ENCODE peak calls at places on chromosome 4, in six cellular contexts. One of them, this sample, is unnamed.

GRCh38 chr4:38489924-38490639 is 173.9 kb upstream of the KLF3 start:
- DNase-seq in tibial nerve: no peak
- DNase-seq in NB4: no peak
- DNase-seq in endothelial cell of umbilical vein: no peak
- DNase-seq in A549: no peak
- DNase-seq in GM12891: no peak
- DNase-seq in this sample: no peak

GRCh38 chr4:75698162-75698962 is 25.2 kb upstream of the G3BP2 start:
- DNase-seq in tibial nerve: no peak
- DNase-seq in NB4: peak
- DNase-seq in endothelial cell of umbilical vein: no peak
- DNase-seq in A549: no peak
- DNase-seq in GM12891: no peak
- DNase-seq in this sample: no peak

GRCh38 chr4:158809611-158810486 is 41.0 kb downstream of the FNIP2 start:
- DNase-seq in tibial nerve: no peak
- DNase-seq in NB4: peak
- DNase-seq in endothelial cell of umbilical vein: peak
- DNase-seq in A549: no peak
- DNase-seq in GM12891: no peak
- DNase-seq in this sample: peak

GRCh38 chr4:108013332-108013731 is 23.6 kb downstream of the HADH start:
- DNase-seq in tibial nerve: no peak
- DNase-seq in NB4: no peak
- DNase-seq in endothelial cell of umbilical vein: no peak
- DNase-seq in A549: no peak
- DNase-seq in GM12891: no peak
- DNase-seq in this sample: peak

GRCh38 chr4:41305486-41305885 is 48.8 kb downstream of the UCHL1 start:
- DNase-seq in tibial nerve: no peak
- DNase-seq in NB4: no peak
- DNase-seq in endothelial cell of umbilical vein: no peak
- DNase-seq in A549: no peak
- DNase-seq in GM12891: no peak
- DNase-seq in this sample: no peak

GRCh38 chr4:175330236-175330635 is 412.1 kb downstream of the ADAM29 start:
- DNase-seq in tibial nerve: no peak
- DNase-seq in NB4: no peak
- DNase-seq in endothelial cell of umbilical vein: no peak
- DNase-seq in A549: no peak
- DNase-seq in GM12891: no peak
- DNase-seq in this sample: no peak

GRCh38 chr4:95415346-95415771 is 133.4 kb downstream of the UNC5C start:
- DNase-seq in tibial nerve: no peak
- DNase-seq in NB4: no peak
- DNase-seq in endothelial cell of umbilical vein: no peak
- DNase-seq in A549: no peak
- DNase-seq in GM12891: no peak
- DNase-seq in this sample: no peak

GRCh38 chr4:128862608-128863313 is 53.3 kb downstream of the JADE1 start:
- DNase-seq in tibial nerve: no peak
- DNase-seq in NB4: no peak
- DNase-seq in endothelial cell of umbilical vein: peak
- DNase-seq in A549: no peak
- DNase-seq in GM12891: no peak
- DNase-seq in this sample: peak

GRCh38 chr4:3292571-3293409 is at the start of gene RGS12:
- DNase-seq in tibial nerve: peak
- DNase-seq in NB4: peak
- DNase-seq in endothelial cell of umbilical vein: peak
- DNase-seq in A549: peak
- DNase-seq in GM12891: peak
- DNase-seq in this sample: peak

GRCh38 chr4:8922481-8922880 is 50.8 kb upstream of the HMX1 start:
- DNase-seq in tibial nerve: no peak
- DNase-seq in NB4: no peak
- DNase-seq in endothelial cell of umbilical vein: no peak
- DNase-seq in A549: no peak
- DNase-seq in GM12891: no peak
- DNase-seq in this sample: no peak

GRCh38 chr4:145083891-145084640 is 13.9 kb downstream of the ANAPC10 start:
- DNase-seq in tibial nerve: no peak
- DNase-seq in NB4: no peak
- DNase-seq in endothelial cell of umbilical vein: no peak
- DNase-seq in A549: no peak
- DNase-seq in GM12891: no peak
- DNase-seq in this sample: peak

GRCh38 chr4:41887821-41888699 is 47.2 kb upstream of the TMEM33 start:
- DNase-seq in tibial nerve: no peak
- DNase-seq in NB4: peak
- DNase-seq in endothelial cell of umbilical vein: peak
- DNase-seq in A549: no peak
- DNase-seq in GM12891: no peak
- DNase-seq in this sample: peak

GRCh38 chr4:138891610-138892009 is 124.0 kb upstream of the NOCT start:
- DNase-seq in tibial nerve: no peak
- DNase-seq in NB4: no peak
- DNase-seq in endothelial cell of umbilical vein: peak
- DNase-seq in A549: no peak
- DNase-seq in GM12891: no peak
- DNase-seq in this sample: no peak

GRCh38 chr4:79964715-79965345 is 108.2 kb downstream of the ANTXR2 start:
- DNase-seq in tibial nerve: no peak
- DNase-seq in NB4: no peak
- DNase-seq in endothelial cell of umbilical vein: no peak
- DNase-seq in A549: no peak
- DNase-seq in GM12891: no peak
- DNase-seq in this sample: no peak

GRCh38 chr4:175891863-175892262 is 79.8 kb upstream of the GPM6A start:
- DNase-seq in tibial nerve: no peak
- DNase-seq in NB4: peak
- DNase-seq in endothelial cell of umbilical vein: no peak
- DNase-seq in A549: no peak
- DNase-seq in GM12891: peak
- DNase-seq in this sample: peak

GRCh38 chr4:160831165-160831922 is 1332.5 kb downstream of the FSTL5 start:
- DNase-seq in tibial nerve: no peak
- DNase-seq in NB4: no peak
- DNase-seq in endothelial cell of umbilical vein: no peak
- DNase-seq in A549: no peak
- DNase-seq in GM12891: no peak
- DNase-seq in this sample: no peak

GRCh38 chr4:26762650-26763049 is 98.0 kb upstream of the STIM2 start:
- DNase-seq in tibial nerve: no peak
- DNase-seq in NB4: no peak
- DNase-seq in endothelial cell of umbilical vein: peak
- DNase-seq in A549: no peak
- DNase-seq in GM12891: no peak
- DNase-seq in this sample: no peak

GRCh38 chr4:38470708-38471262 is 193.2 kb upstream of the KLF3 start:
- DNase-seq in tibial nerve: no peak
- DNase-seq in NB4: peak
- DNase-seq in endothelial cell of umbilical vein: no peak
- DNase-seq in A549: no peak
- DNase-seq in GM12891: no peak
- DNase-seq in this sample: no peak

GRCh38 chr4:167111622-167112021 is 122.7 kb downstream of the SPOCK3 start:
- DNase-seq in tibial nerve: no peak
- DNase-seq in NB4: no peak
- DNase-seq in endothelial cell of umbilical vein: no peak
- DNase-seq in A549: no peak
- DNase-seq in GM12891: no peak
- DNase-seq in this sample: no peak

GRCh38 chr4:128229458-128229805 is 58.2 kb downstream of the PGRMC2 start:
- DNase-seq in tibial nerve: no peak
- DNase-seq in NB4: no peak
- DNase-seq in endothelial cell of umbilical vein: no peak
- DNase-seq in A549: no peak
- DNase-seq in GM12891: no peak
- DNase-seq in this sample: no peak

GRCh38 chr4:26787461-26788340 is 72.9 kb upstream of the STIM2 start:
- DNase-seq in tibial nerve: no peak
- DNase-seq in NB4: peak
- DNase-seq in endothelial cell of umbilical vein: peak
- DNase-seq in A549: peak
- DNase-seq in GM12891: no peak
- DNase-seq in this sample: peak

GRCh38 chr4:40579983-40580382 is 49.7 kb downstream of the RBM47 start:
- DNase-seq in tibial nerve: no peak
- DNase-seq in NB4: no peak
- DNase-seq in endothelial cell of umbilical vein: no peak
- DNase-seq in A549: no peak
- DNase-seq in GM12891: no peak
- DNase-seq in this sample: no peak

GRCh38 chr4:140308366-140309123 is 64.9 kb upstream of the SCOC start:
- DNase-seq in tibial nerve: no peak
- DNase-seq in NB4: no peak
- DNase-seq in endothelial cell of umbilical vein: no peak
- DNase-seq in A549: no peak
- DNase-seq in GM12891: no peak
- DNase-seq in this sample: no peak

GRCh38 chr4:19429684-19430083 is 822.0 kb upstream of the SLIT2 start:
- DNase-seq in tibial nerve: no peak
- DNase-seq in NB4: no peak
- DNase-seq in endothelial cell of umbilical vein: no peak
- DNase-seq in A549: no peak
- DNase-seq in GM12891: no peak
- DNase-seq in this sample: no peak

GRCh38 chr4:182465979-182466378 is 222.8 kb downstream of the TENM3 start:
- DNase-seq in tibial nerve: no peak
- DNase-seq in NB4: no peak
- DNase-seq in endothelial cell of umbilical vein: no peak
- DNase-seq in A549: no peak
- DNase-seq in GM12891: no peak
- DNase-seq in this sample: no peak

GRCh38 chr4:184384056-184384809 is 90.1 kb downstream of the IRF2 start:
- DNase-seq in tibial nerve: no peak
- DNase-seq in NB4: peak
- DNase-seq in endothelial cell of umbilical vein: peak
- DNase-seq in A549: no peak
- DNase-seq in GM12891: no peak
- DNase-seq in this sample: no peak
- TF ChIP-seq POLR2A in tibial nerve: no peak
- TF ChIP-seq POLR2A in NB4: no peak
- TF ChIP-seq POLR2A in endothelial cell of umbilical vein: no peak
- TF ChIP-seq POLR2A in A549: no peak
- TF ChIP-seq POLR2A in GM12891: no peak
- TF ChIP-seq POLR2A in this sample: no peak

GRCh38 chr4:56466910-56467283 is 520 bp upstream of the SRP72 start:
- DNase-seq in tibial nerve: no peak
- DNase-seq in NB4: peak
- DNase-seq in endothelial cell of umbilical vein: no peak
- DNase-seq in A549: no peak
- DNase-seq in GM12891: no peak
- DNase-seq in this sample: no peak
- TF ChIP-seq POLR2A in tibial nerve: no peak
- TF ChIP-seq POLR2A in NB4: no peak
- TF ChIP-seq POLR2A in endothelial cell of umbilical vein: no peak
- TF ChIP-seq POLR2A in A549: no peak
- TF ChIP-seq POLR2A in GM12891: no peak
- TF ChIP-seq POLR2A in this sample: no peak

GRCh38 chr4:61882381-61882780 is 682.3 kb downstream of the ADGRL3 start:
- DNase-seq in tibial nerve: no peak
- DNase-seq in NB4: no peak
- DNase-seq in endothelial cell of umbilical vein: no peak
- DNase-seq in A549: no peak
- DNase-seq in GM12891: no peak
- DNase-seq in this sample: no peak
- TF ChIP-seq POLR2A in tibial nerve: no peak
- TF ChIP-seq POLR2A in NB4: no peak
- TF ChIP-seq POLR2A in endothelial cell of umbilical vein: no peak
- TF ChIP-seq POLR2A in A549: no peak
- TF ChIP-seq POLR2A in GM12891: no peak
- TF ChIP-seq POLR2A in this sample: no peak

DNA sequence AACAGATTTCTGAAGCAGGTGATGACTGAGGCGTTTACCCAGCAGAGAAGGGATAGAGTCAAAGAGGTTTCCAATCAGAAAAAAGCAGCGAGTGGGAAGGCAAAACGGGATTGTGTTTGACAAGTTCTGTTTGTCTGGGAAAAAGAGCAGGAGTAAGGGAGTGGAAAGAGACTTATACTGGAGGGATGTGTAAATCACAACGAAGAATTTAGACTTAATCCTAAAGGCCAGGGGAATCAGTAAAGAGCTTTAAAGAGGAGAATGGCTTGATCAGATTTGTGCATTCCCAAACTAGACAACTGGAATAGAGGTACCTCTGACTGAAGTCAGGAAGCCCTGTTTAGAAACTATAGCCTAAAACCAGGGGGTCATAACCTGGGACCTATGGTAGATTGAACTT is 31.5 kb upstream of the LRBA start:
- DNase-seq in tibial nerve: no peak
- DNase-seq in NB4: no peak
- DNase-seq in endothelial cell of umbilical vein: no peak
- DNase-seq in A549: no peak
- DNase-seq in GM12891: no peak
- DNase-seq in this sample: no peak
- TF ChIP-seq POLR2A in tibial nerve: no peak
- TF ChIP-seq POLR2A in NB4: no peak
- TF ChIP-seq POLR2A in endothelial cell of umbilical vein: no peak
- TF ChIP-seq POLR2A in A549: no peak
- TF ChIP-seq POLR2A in GM12891: no peak
- TF ChIP-seq POLR2A in this sample: no peak

DNA sequence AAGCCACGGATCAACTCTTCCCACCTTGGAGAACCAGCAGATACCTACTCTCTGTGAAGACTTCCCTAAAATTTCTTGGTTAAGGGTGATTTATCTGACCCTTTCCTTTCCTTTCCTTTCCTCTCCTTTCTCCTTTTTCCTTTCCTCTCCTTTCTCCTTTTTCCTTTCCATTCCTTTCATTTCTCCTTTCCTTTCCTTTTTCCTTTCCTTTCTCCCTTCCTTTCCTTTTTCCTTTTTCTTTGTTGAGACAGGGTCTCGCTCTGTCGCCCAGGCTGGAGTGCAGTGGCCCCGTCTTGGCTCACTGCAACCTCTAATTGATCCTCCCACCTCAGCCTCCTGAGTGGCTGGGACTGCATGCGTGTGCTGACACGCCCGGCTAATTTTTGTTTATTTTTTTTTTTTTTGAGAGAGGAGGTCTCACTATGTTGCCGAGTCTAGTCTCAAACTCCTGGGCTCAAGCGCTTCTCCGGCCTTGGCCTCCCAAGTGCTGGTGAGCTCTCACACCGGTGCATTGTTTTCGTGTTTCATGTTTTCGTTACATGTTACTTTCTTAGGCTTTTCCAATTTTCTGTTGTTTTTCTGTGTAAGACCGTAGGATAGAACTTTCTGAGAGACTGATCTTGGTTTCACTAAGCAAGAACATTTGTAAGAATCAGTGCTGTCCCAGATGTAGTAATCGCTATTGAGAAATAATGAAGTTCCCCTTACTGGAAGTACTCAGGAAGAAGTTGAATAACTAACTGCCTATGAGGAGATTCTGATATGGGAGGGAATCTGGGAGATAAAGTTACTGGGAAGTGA is 2.0 kb downstream of the TMEM165 start:
- DNase-seq in tibial nerve: no peak
- DNase-seq in NB4: peak
- DNase-seq in endothelial cell of umbilical vein: peak
- DNase-seq in A549: no peak
- DNase-seq in GM12891: no peak
- DNase-seq in this sample: peak
- TF ChIP-seq POLR2A in tibial nerve: no peak
- TF ChIP-seq POLR2A in NB4: no peak
- TF ChIP-seq POLR2A in endothelial cell of umbilical vein: no peak
- TF ChIP-seq POLR2A in A549: no peak
- TF ChIP-seq POLR2A in GM12891: no peak
- TF ChIP-seq POLR2A in this sample: no peak